ENCODE peak calls at places on chromosomes 13 and 19, in five cellular contexts. Q is left ventricle myocardium inferior; B is GM23338; W is CD4-positive, CD25-positive, alpha-beta regulatory T cell; U is cardiac muscle cell. C is an unnamed sample. For H3K4me1, the result is how much of the 10 kb centered on the place peaks cover.

GRCh38 chr13:38262211-38262610 is 87.4 kb upstream of the UFM1 start:
- DNase-seq in W (no peak), U (no peak), Q (no peak), B (no peak), C (no peak)

GRCh38 chr13:113920173-113920572 is 53.7 kb downstream of the C13orf46 start:
- DNase-seq in Q (no peak), W (no peak), U (no peak), B (no peak), C (no peak)

GRCh38 chr19:8702350-8702749 is 3.8 kb upstream of the ACTL9 start:
- DNase-seq in U (no peak), W (no peak), Q (no peak), B (no peak), C (no peak)

GRCh38 chr13:46213242-46213641 is 1.5 kb downstream of the LRRC63 start:
- DNase-seq in B (no peak), W (no peak), Q (no peak), U (no peak), C (no peak)

GRCh38 chr19:41457241-41457640 is 14.3 kb downstream of the ERICH4 start:
- DNase-seq in U (no peak), Q (no peak), B (no peak), W (no peak), C (no peak)

GRCh38 chr13:44402902-44403719 is 29.5 kb downstream of the SERP2 start:
- DNase-seq in B (peak), Q (no peak), W (no peak), U (no peak), C (no peak)

GRCh38 chr19:40889366-40889765 is 7.3 kb upstream of the CYP2A7 start:
- DNase-seq in U (no peak), Q (no peak), W (no peak), B (no peak), C (no peak)

GRCh38 chr19:18294467-18294864 is 13.0 kb upstream of the JUND start:
- DNase-seq in Q (no peak), B (peak), W (peak), U (no peak), C (no peak)

GRCh38 chr13:73138967-73139491 is 80.2 kb downstream of the KLF5 start:
- DNase-seq in Q (no peak), B (peak), W (no peak), U (no peak), C (no peak)

GRCh38 chr13:66778461-66778860 is 451.7 kb downstream of the PCDH9 start:
- DNase-seq in W (no peak), U (no peak), Q (no peak), B (no peak), C (no peak)

GRCh38 chr13:45282994-45283393 is 58.0 kb downstream of the TPT1 start:
- DNase-seq in B (no peak), Q (no peak), U (no peak), W (no peak), C (no peak)

GRCh38 chr19:28488006-28488405 is 724.9 kb downstream of the UQCRFS1 start:
- DNase-seq in Q (no peak), B (peak), U (no peak), W (no peak), C (no peak)

GRCh38 chr19:681029-681626 is 4.9 kb downstream of the FSTL3 start:
- DNase-seq in U (no peak), B (peak), Q (peak), W (peak), C (peak)

DNA sequence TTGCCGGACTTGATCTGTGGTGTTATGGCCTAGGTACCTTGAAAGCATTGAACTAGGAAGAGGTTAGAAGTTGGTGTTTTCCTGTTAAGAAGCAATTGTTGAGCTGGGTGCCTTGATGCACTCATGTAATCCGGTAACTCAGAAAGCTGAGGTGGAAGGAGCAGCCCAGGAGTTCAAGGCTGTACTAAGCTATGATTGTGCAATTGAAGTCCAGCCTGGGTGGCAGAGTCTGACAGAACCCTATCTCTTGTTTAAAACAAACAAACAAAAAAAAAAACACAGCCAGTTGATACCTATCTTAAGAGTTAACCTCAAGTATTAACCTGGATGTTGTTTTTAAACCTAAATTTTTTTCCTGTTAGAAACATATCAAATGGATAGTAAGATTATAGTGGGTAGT is 19.3 kb downstream of the SAFB start:
- DNase-seq in W (no peak), U (no peak), Q (no peak), B (no peak), C (no peak)
- H3K4me3 ChIP-seq in W (no peak), U (no peak), Q (no peak), B (no peak), C (no peak)

DNA sequence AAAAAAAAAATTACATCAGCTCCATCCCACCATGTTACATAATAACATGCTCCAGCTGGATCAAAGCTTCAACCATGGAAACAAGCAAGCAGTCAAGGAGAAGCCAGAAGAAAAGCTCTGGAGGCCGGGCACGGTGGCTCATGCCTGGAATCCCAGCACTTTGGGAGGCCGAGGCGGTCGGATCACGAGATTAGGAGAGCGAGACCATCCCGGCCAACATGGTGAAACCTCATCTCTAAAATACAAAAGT is 7.8 kb downstream of the UBXN6 start:
- DNase-seq in Q (no peak), B (no peak), W (no peak), U (no peak), C (no peak)
- H3K4me1 ChIP-seq in Q (under half), B (under half), W (under half), U (under half), C (under half)

GRCh38 chr13:110817143-110817542 is 97.7 kb downstream of the ANKRD10 start:
- DNase-seq in U (no peak), Q (no peak), W (no peak), B (no peak), C (no peak)
- H3K27ac ChIP-seq in U (no peak), Q (no peak), W (no peak), B (no peak), C (no peak)

DNA sequence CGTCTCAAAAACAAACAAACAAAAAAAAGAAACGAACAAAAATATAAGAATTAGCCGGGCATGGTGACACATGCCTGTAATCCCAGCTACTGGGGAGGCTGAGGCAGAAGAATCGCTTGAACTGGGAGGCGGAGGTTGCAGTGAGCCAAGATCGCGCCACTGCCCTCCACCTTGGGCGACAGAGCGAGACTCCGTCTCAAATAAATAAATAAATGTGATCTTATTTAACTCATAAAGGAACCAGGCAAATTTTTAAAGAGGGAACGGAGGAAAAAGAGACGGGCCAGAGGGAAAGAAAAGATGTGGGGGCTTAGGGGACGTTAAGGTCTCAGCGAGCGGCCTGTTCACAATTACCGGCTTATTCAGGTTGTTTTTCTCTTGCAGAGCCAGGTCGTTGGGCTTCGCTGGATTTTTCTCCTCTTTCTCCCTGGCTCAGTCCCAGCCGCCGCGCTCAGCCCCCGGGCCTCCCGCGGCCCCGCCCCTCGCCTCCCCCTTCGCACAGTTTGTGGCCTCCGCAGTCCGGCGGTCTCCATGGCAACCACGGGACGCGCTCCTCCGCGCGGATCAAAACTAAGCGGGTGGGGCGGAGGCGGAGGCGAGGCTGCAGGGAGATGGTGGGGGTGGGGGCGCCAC is 2.8 kb upstream of the CCDC8 start:
- DNase-seq in W (no peak), B (peak), U (peak), Q (peak), C (peak)
- H3K4me3 ChIP-seq in W (no peak), B (peak), U (peak), Q (peak), C (peak)

C was measured in right cardiac atrium.